ENCODE peak calls at places on chromosomes 12 and 14, in six cellular contexts. K, U, B, Z, D and C are unnamed samples.

GRCh38 chr14:32430326-32430725 is 101.2 kb downstream of the AKAP6 start:
- DNase-seq in K (no peak), U (no peak), B (peak), Z (peak), D (no peak), C (no peak)

GRCh38 chr14:74921987-74922751 is 891 bp downstream of the RPS6KL1 start:
- DNase-seq in K (no peak), U (no peak), B (no peak), Z (no peak), D (no peak), C (no peak)

GRCh38 chr14:38399652-38400051 is 143.8 kb upstream of the CLEC14A start:
- DNase-seq in K (no peak), U (no peak), B (no peak), Z (no peak), D (no peak), C (no peak)

GRCh38 chr12:109934026-109934425 is 34.0 kb downstream of the TCHP start:
- DNase-seq in K (no peak), U (no peak), B (no peak), Z (no peak), D (no peak), C (peak)

GRCh38 chr14:75525969-75526368 is 3.7 kb downstream of the BATF start:
- DNase-seq in K (no peak), U (no peak), B (no peak), Z (no peak), D (no peak), C (no peak)

GRCh38 chr12:48765753-48766162 is 23.1 kb downstream of the ADCY6 start:
- DNase-seq in K (no peak), U (no peak), B (peak), Z (no peak), D (no peak), C (peak)

GRCh38 chr14:52043690-52044089 is 25.2 kb downstream of the NID2 start:
- DNase-seq in K (no peak), U (no peak), B (peak), Z (no peak), D (peak), C (peak)

GRCh38 chr12:123011701-123012100 is 31.2 kb downstream of the ARL6IP4 start:
- DNase-seq in K (no peak), U (no peak), B (no peak), Z (no peak), D (no peak), C (no peak)

GRCh38 chr12:24507827-24508226 is 441.1 kb downstream of the BCAT1 start:
- DNase-seq in K (no peak), U (no peak), B (no peak), Z (no peak), D (no peak), C (no peak)

GRCh38 chr12:88720231-88720630 is 140.0 kb upstream of the KITLG start:
- DNase-seq in K (no peak), U (no peak), B (no peak), Z (no peak), D (no peak), C (no peak)

GRCh38 chr14:52111583-52111982 is 42.7 kb upstream of the NID2 start:
- DNase-seq in K (no peak), U (no peak), B (peak), Z (no peak), D (no peak), C (peak)

GRCh38 chr12:49019435-49020317 is 1.1 kb upstream of the PRKAG1 start:
- DNase-seq in K (no peak), U (no peak), B (peak), Z (no peak), D (no peak), C (peak)

GRCh38 chr14:19993438-19993837 is 8.5 kb upstream of the OR4Q2 start:
- DNase-seq in K (no peak), U (no peak), B (no peak), Z (no peak), D (no peak), C (no peak)

GRCh38 chr14:92579244-92579643 is 65.7 kb downstream of the RIN3 start:
- DNase-seq in K (no peak), U (no peak), B (no peak), Z (no peak), D (no peak), C (peak)

GRCh38 chr12:112803620-112804279 is 12.2 kb downstream of the RPH3A start:
- DNase-seq in K (no peak), U (no peak), B (no peak), Z (no peak), D (no peak), C (no peak)

GRCh38 chr14:38286481-38286880 is 30.6 kb upstream of the CLEC14A start:
- DNase-seq in K (no peak), U (no peak), B (peak), Z (no peak), D (no peak), C (no peak)

GRCh38 chr14:101953151-101953550 is 11.2 kb upstream of the DYNC1H1 start:
- DNase-seq in K (no peak), U (no peak), B (no peak), Z (no peak), D (no peak), C (no peak)